ENCODE peak calls at places on chromosome 7, in four cellular contexts. One of them, this sample, is unnamed.

GRCh38 chr7:101864039-101864438 is 46.6 kb downstream of the CUX1 start:
- DNase-seq in HepG2: no peak
- DNase-seq in HEK293T: no peak
- DNase-seq in K562: no peak
- DNase-seq in this sample: no peak

GRCh38 chr7:70470751-70471150 is 661.2 kb upstream of the GALNT17 start:
- DNase-seq in HepG2: no peak
- DNase-seq in HEK293T: no peak
- DNase-seq in K562: no peak
- DNase-seq in this sample: no peak

GRCh38 chr7:2609001-2609411 is 22.8 kb upstream of the TTYH3 start:
- DNase-seq in HepG2: peak; percentile 62
- DNase-seq in HEK293T: peak; percentile 52
- DNase-seq in K562: peak; percentile 70
- DNase-seq in this sample: no peak

GRCh38 chr7:26944959-26945358 is 80.6 kb upstream of the SKAP2 start:
- DNase-seq in HepG2: no peak
- DNase-seq in HEK293T: no peak
- DNase-seq in K562: no peak
- DNase-seq in this sample: no peak

GRCh38 chr7:30927040-30927439 is 15.4 kb downstream of the AQP1 start:
- DNase-seq in HepG2: no peak
- DNase-seq in HEK293T: no peak
- DNase-seq in K562: no peak
- DNase-seq in this sample: no peak

GRCh38 chr7:43653891-43654504 is 71.1 kb downstream of the STK17A start:
- DNase-seq in HepG2: peak; percentile 28
- DNase-seq in HEK293T: no peak
- DNase-seq in K562: no peak
- DNase-seq in this sample: no peak

GRCh38 chr7:133155121-133155520 is 73.2 kb upstream of the CHCHD3 start:
- DNase-seq in HepG2: no peak
- DNase-seq in HEK293T: no peak
- DNase-seq in K562: no peak
- DNase-seq in this sample: no peak

GRCh38 chr7:81690251-81690650 is 79.6 kb downstream of the HGF start:
- DNase-seq in HepG2: no peak
- DNase-seq in HEK293T: no peak
- DNase-seq in K562: no peak
- DNase-seq in this sample: no peak

GRCh38 chr7:150329331-150330106 is 6.2 kb upstream of the ACTR3C start:
- DNase-seq in HepG2: no peak
- DNase-seq in HEK293T: no peak
- DNase-seq in K562: peak; percentile 19
- DNase-seq in this sample: no peak

GRCh38 chr7:80764132-80764531 is 125.7 kb downstream of the CD36 start:
- DNase-seq in HepG2: no peak
- DNase-seq in HEK293T: no peak
- DNase-seq in K562: no peak
- DNase-seq in this sample: no peak

GRCh38 chr7:45064047-45064725 is 24.6 kb downstream of the NACAD start:
- DNase-seq in HepG2: no peak
- DNase-seq in HEK293T: peak; percentile 1
- DNase-seq in K562: no peak
- DNase-seq in this sample: no peak

GRCh38 chr7:45060295-45060694 is 28.5 kb downstream of the NACAD start:
- DNase-seq in HepG2: no peak
- DNase-seq in HEK293T: no peak
- DNase-seq in K562: no peak
- DNase-seq in this sample: no peak

GRCh38 chr7:45061807-45062206 is 27.0 kb downstream of the NACAD start:
- DNase-seq in HepG2: no peak
- DNase-seq in HEK293T: no peak
- DNase-seq in K562: no peak
- DNase-seq in this sample: no peak

GRCh38 chr7:45057853-45058252 is 30.9 kb downstream of the NACAD start:
- DNase-seq in HepG2: no peak
- DNase-seq in HEK293T: peak; percentile 1
- DNase-seq in K562: no peak
- DNase-seq in this sample: no peak

GRCh38 chr7:45061352-45061751 is 27.4 kb downstream of the NACAD start:
- DNase-seq in HepG2: no peak
- DNase-seq in HEK293T: no peak
- DNase-seq in K562: no peak
- DNase-seq in this sample: no peak
- TF ChIP-seq FOXK2 in HepG2: no peak
- TF ChIP-seq FOXK2 in HEK293T: no peak
- TF ChIP-seq FOXK2 in K562: no peak
- TF ChIP-seq FOXK2 in this sample: no peak

GRCh38 chr7:37259381-37259821 is 189.3 kb downstream of the ELMO1 start:
- DNase-seq in HepG2: no peak
- DNase-seq in HEK293T: no peak
- DNase-seq in K562: no peak
- DNase-seq in this sample: no peak
- TF ChIP-seq FOXK2 in HepG2: no peak
- TF ChIP-seq FOXK2 in HEK293T: no peak
- TF ChIP-seq FOXK2 in K562: no peak
- TF ChIP-seq FOXK2 in this sample: no peak

DNA sequence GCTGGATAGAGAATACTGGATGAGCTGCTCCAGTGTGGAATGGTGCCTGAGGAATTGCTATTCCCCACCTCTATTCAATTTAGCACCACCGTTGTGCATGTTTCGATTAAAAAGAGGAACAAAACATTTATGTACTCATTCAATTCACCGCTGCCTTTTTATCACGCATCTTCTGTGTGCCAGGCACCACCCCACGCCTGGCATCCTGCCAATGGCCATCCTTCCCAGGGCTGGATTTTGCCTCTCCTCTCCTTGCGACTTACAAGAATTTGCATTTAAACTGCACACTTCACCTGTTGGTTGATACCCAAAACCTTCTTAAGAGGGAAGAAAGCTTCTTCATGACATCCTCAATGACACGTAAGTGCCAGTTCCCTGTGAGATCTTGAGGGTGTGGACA is 110.2 kb upstream of the DPP6 start:
- DNase-seq in HepG2: no peak
- DNase-seq in HEK293T: no peak
- DNase-seq in K562: no peak
- DNase-seq in this sample: no peak
- TF ChIP-seq FOXK2 in HepG2: no peak
- TF ChIP-seq FOXK2 in HEK293T: no peak
- TF ChIP-seq FOXK2 in K562: no peak
- TF ChIP-seq FOXK2 in this sample: no peak

GRCh38 chr7:124155400-124156022 is 122.6 kb upstream of the TMEM229A start:
- DNase-seq in HepG2: peak; percentile 6
- DNase-seq in HEK293T: peak; percentile 11
- DNase-seq in K562: no peak
- DNase-seq in this sample: no peak
- TF ChIP-seq FOXK2 in HepG2: no peak
- TF ChIP-seq FOXK2 in HEK293T: no peak
- TF ChIP-seq FOXK2 in K562: no peak
- TF ChIP-seq FOXK2 in this sample: no peak

DNA sequence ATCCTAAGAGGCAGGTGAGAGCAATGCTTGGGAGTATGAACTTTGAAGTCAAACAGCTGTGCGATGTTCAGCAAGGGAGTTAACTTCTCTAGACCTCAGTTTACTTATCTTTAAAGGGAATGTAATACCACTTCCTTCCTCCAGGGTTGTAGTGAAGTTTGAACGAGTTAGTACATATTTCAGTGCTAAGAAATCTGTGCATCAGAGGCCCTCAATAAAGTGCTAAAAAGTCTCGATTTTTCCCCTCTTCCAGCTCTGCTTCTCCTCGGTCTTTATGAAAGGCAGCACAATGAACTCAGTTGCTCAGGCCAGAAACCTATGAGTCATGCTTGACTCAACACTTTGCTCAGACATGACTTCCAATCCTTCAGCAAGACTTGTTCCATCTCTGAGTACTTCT is 418.9 kb downstream of the MDFIC start:
- DNase-seq in HepG2: no peak
- DNase-seq in HEK293T: no peak
- DNase-seq in K562: no peak
- DNase-seq in this sample: no peak
- TF ChIP-seq FOXK2 in HepG2: no peak
- TF ChIP-seq FOXK2 in HEK293T: no peak
- TF ChIP-seq FOXK2 in K562: no peak
- TF ChIP-seq FOXK2 in this sample: no peak

DNA sequence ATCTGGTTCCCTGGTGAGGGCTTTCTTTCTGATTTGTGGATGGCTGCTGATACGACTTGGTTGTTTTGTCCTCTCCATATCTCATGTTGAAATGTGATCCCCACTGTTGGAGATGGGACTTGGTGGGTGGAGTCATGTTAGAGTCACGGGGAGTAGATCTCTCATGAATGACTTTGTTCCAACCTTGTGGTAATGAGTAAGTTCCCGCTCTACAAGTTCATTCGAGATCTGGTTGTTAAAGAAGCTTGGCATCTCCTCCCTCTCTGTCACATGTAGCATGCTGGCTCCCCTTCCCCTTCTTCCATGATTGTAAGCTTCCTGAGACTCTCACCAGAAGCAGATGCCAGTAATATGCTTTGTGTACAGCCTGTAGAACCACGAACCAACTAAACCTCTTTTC is 37.1 kb upstream of the NXPH1 start:
- DNase-seq in HepG2: no peak
- DNase-seq in HEK293T: no peak
- DNase-seq in K562: no peak
- DNase-seq in this sample: no peak
- TF ChIP-seq FOXK2 in HepG2: no peak
- TF ChIP-seq FOXK2 in HEK293T: no peak
- TF ChIP-seq FOXK2 in K562: no peak
- TF ChIP-seq FOXK2 in this sample: no peak

DNA sequence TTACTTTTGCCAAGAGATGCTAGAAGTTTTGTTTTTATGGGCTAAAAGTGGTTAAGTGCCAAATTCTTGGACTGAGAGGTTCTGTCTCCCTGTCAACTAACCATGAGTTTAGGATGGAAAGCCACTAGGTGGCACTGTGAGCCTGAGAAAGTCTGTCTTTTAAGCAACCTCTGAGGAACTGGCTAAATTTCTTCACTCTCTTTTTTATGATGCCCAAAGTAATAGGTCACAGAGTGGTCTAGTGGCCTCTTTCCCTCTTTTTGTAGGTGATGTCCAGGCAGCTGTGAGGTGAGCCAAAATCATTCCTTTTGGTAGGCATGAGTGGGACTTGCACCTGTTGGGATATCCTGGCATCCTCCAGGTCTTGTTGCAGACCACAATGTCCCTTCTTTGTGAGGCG is 56.8 kb downstream of the SND1 start:
- DNase-seq in HepG2: peak; percentile 57
- DNase-seq in HEK293T: peak; percentile 52
- DNase-seq in K562: peak; percentile 69
- DNase-seq in this sample: peak; percentile 34
- TF ChIP-seq FOXK2 in HepG2: no peak
- TF ChIP-seq FOXK2 in HEK293T: no peak
- TF ChIP-seq FOXK2 in K562: no peak
- TF ChIP-seq FOXK2 in this sample: no peak